ENCODE peak calls at places on chromosomes 1 and 21, in ten cellular contexts. N, V, W, C, U, R, X, T, O and S are unnamed samples.

GRCh38 chr1:46480959-46481646 is 8.5 kb upstream of the DMBX1 start:
- DNase-seq in N (no peak), V (no peak), W (no peak), C (no peak), U (no peak), R (no peak), X (no peak), T (peak), O (no peak), S (peak)

GRCh38 chr1:245458761-245459174 is 304.0 kb downstream of the KIF26B start:
- DNase-seq in N (no peak), V (no peak), W (peak), C (no peak), U (no peak), R (no peak), X (no peak), T (peak), O (no peak), S (peak)

GRCh38 chr1:200034821-200035396 is 7.4 kb downstream of the NR5A2 start:
- DNase-seq in N (peak), V (no peak), W (no peak), C (no peak), U (no peak), R (no peak), X (no peak), T (no peak), O (no peak), S (no peak)

GRCh38 chr21:27756191-27756590 is 789.3 kb upstream of the ADAMTS5 start:
- DNase-seq in N (no peak), V (no peak), W (no peak), C (no peak), U (no peak), R (no peak), X (no peak), T (no peak), O (no peak), S (peak)

GRCh38 chr1:12032141-12032710 is 12.9 kb downstream of the MIIP start:
- DNase-seq in N (no peak), V (peak), W (no peak), C (no peak), U (no peak), R (no peak), X (peak), T (no peak), O (no peak), S (no peak)

GRCh38 chr1:59202455-59202854 is 94.4 kb upstream of the FGGY start:
- DNase-seq in N (no peak), V (no peak), W (no peak), C (no peak), U (no peak), R (no peak), X (no peak), T (no peak), O (no peak), S (no peak)

GRCh38 chr1:89125571-89126233 is at the start of gene GBP2:
- DNase-seq in N (no peak), V (no peak), W (peak), C (no peak), U (no peak), R (peak), X (no peak), T (peak), O (no peak), S (peak)

GRCh38 chr1:215987092-215987855 is 420.2 kb downstream of the KCTD3 start:
- DNase-seq in N (no peak), V (no peak), W (no peak), C (no peak), U (no peak), R (no peak), X (no peak), T (peak), O (no peak), S (no peak)

GRCh38 chr1:34532113-34532512 is 222.7 kb upstream of the GJB5 start:
- DNase-seq in N (no peak), V (no peak), W (no peak), C (no peak), U (no peak), R (no peak), X (no peak), T (no peak), O (no peak), S (no peak)

GRCh38 chr1:18373882-18374493 is 106.7 kb upstream of the KLHDC7A start:
- DNase-seq in N (peak), V (peak), W (no peak), C (no peak), U (peak), R (no peak), X (no peak), T (peak), O (no peak), S (no peak)

GRCh38 chr1:160629286-160630210 is 17.3 kb downstream of the SLAMF1 start:
- DNase-seq in N (no peak), V (no peak), W (no peak), C (peak), U (no peak), R (no peak), X (no peak), T (no peak), O (no peak), S (no peak)

GRCh38 chr1:179516976-179517705 is 58.6 kb downstream of the NPHS2 start:
- DNase-seq in N (no peak), V (no peak), W (no peak), C (no peak), U (no peak), R (no peak), X (no peak), T (no peak), O (no peak), S (no peak)

GRCh38 chr1:158248771-158249170 is 5.5 kb upstream of the CD1A start:
- DNase-seq in N (no peak), V (no peak), W (no peak), C (no peak), U (no peak), R (no peak), X (no peak), T (peak), O (no peak), S (no peak)

GRCh38 chr1:217892750-217893149 is 261.6 kb downstream of the SPATA17 start:
- DNase-seq in N (no peak), V (no peak), W (no peak), C (no peak), U (no peak), R (no peak), X (no peak), T (no peak), O (no peak), S (no peak)

GRCh38 chr1:153358691-153358975 is 979 bp downstream of the S100A9 start:
- DNase-seq in N (no peak), V (no peak), W (no peak), C (no peak), U (no peak), R (no peak), X (no peak), T (no peak), O (no peak), S (no peak)

GRCh38 chr1:181127898-181128453 is 39.5 kb downstream of the IER5 start:
- DNase-seq in N (no peak), V (no peak), W (no peak), C (no peak), U (no peak), R (peak), X (no peak), T (peak), O (no peak), S (no peak)

GRCh38 chr1:155319536-155319935 is 1.2 kb upstream of the RUSC1 start:
- DNase-seq in N (no peak), V (no peak), W (no peak), C (no peak), U (no peak), R (no peak), X (no peak), T (no peak), O (peak), S (no peak)

GRCh38 chr1:153919879-153920852 is 2.6 kb downstream of the GATAD2B start:
- DNase-seq in N (peak), V (peak), W (peak), C (no peak), U (no peak), R (peak), X (no peak), T (peak), O (no peak), S (peak)

GRCh38 chr21:34613679-34614442 is 1.1 kb downstream of the RCAN1 start:
- DNase-seq in N (peak), V (no peak), W (no peak), C (no peak), U (no peak), R (no peak), X (peak), T (peak), O (no peak), S (no peak)

GRCh38 chr1:67691712-67692111 is 6.7 kb downstream of the GADD45A start:
- DNase-seq in N (no peak), V (no peak), W (no peak), C (no peak), U (no peak), R (no peak), X (no peak), T (no peak), O (no peak), S (no peak)

GRCh38 chr1:156897078-156897825 is 3.7 kb downstream of the PEAR1 start:
- DNase-seq in N (no peak), V (no peak), W (no peak), C (no peak), U (peak), R (peak), X (no peak), T (peak), O (no peak), S (peak)

GRCh38 chr1:167601442-167602380 is 28.3 kb upstream of the RCSD1 start:
- DNase-seq in N (no peak), V (peak), W (no peak), C (peak), U (peak), R (no peak), X (no peak), T (peak), O (peak), S (no peak)

GRCh38 chr1:43147625-43148319 is 24.3 kb downstream of the EBNA1BP2 start:
- DNase-seq in N (peak), V (peak), W (peak), C (peak), U (peak), R (peak), X (peak), T (no peak), O (peak), S (peak)

GRCh38 chr1:231683439-231684165 is 57.0 kb downstream of the DISC1 start:
- DNase-seq in N (no peak), V (no peak), W (no peak), C (no peak), U (no peak), R (no peak), X (no peak), T (no peak), O (no peak), S (no peak)

GRCh38 chr1:208781391-208782035 is 537.3 kb upstream of the PLXNA2 start:
- DNase-seq in N (peak), V (no peak), W (no peak), C (no peak), U (no peak), R (no peak), X (no peak), T (no peak), O (no peak), S (no peak)

GRCh38 chr21:20445971-20446370 is 552.2 kb upstream of the NCAM2 start:
- DNase-seq in N (no peak), V (no peak), W (no peak), C (no peak), U (no peak), R (no peak), X (no peak), T (no peak), O (no peak), S (no peak)

GRCh38 chr1:169044296-169044695 is 62.2 kb upstream of the ATP1B1 start:
- DNase-seq in N (no peak), V (no peak), W (no peak), C (no peak), U (no peak), R (no peak), X (no peak), T (peak), O (no peak), S (no peak)

GRCh38 chr1:33866286-33866685 is 2.4 kb downstream of the HMGB4 start:
- DNase-seq in N (no peak), V (no peak), W (no peak), C (no peak), U (no peak), R (no peak), X (no peak), T (no peak), O (no peak), S (peak)

GRCh38 chr1:24526940-24527542 is 24.4 kb downstream of the RCAN3 start:
- DNase-seq in N (peak), V (no peak), W (no peak), C (no peak), U (no peak), R (peak), X (no peak), T (peak), O (no peak), S (peak)

GRCh38 chr1:187417524-187417923 is 588.8 kb downstream of the PLA2G4A start:
- DNase-seq in N (no peak), V (no peak), W (no peak), C (no peak), U (no peak), R (no peak), X (no peak), T (no peak), O (no peak), S (no peak)

GRCh38 chr1:196858811-196859210 is 29.0 kb upstream of the CFHR4 start:
- DNase-seq in N (no peak), V (no peak), W (no peak), C (no peak), U (no peak), R (no peak), X (no peak), T (no peak), O (no peak), S (no peak)

GRCh38 chr1:156864796-156865195 is 4.1 kb downstream of the NTRK1 start:
- DNase-seq in N (no peak), V (no peak), W (no peak), C (no peak), U (no peak), R (peak), X (no peak), T (peak), O (no peak), S (no peak)

GRCh38 chr1:1208713-1209433 is 2.5 kb upstream of the TNFRSF18 start:
- DNase-seq in N (no peak), V (no peak), W (no peak), C (peak), U (peak), R (no peak), X (no peak), T (peak), O (no peak), S (no peak)

GRCh38 chr1:36369472-36369871 is 16.3 kb downstream of the STK40 start:
- DNase-seq in N (no peak), V (no peak), W (no peak), C (no peak), U (no peak), R (no peak), X (no peak), T (no peak), O (no peak), S (no peak)

GRCh38 chr1:3668148-3668547 is 15.8 kb downstream of the TP73 start:
- DNase-seq in N (no peak), V (peak), W (no peak), C (no peak), U (no peak), R (no peak), X (no peak), T (no peak), O (no peak), S (no peak)

GRCh38 chr21:17514124-17514481 is 1.3 kb downstream of the CXADR start:
- DNase-seq in N (peak), V (no peak), W (no peak), C (no peak), U (no peak), R (no peak), X (no peak), T (no peak), O (no peak), S (no peak)

GRCh38 chr1:225817611-225818061 is 7.7 kb downstream of the EPHX1 start:
- DNase-seq in N (no peak), V (peak), W (peak), C (peak), U (no peak), R (peak), X (peak), T (peak), O (peak), S (peak)

GRCh38 chr1:237448042-237448441 is 406.1 kb downstream of the RYR2 start:
- DNase-seq in N (no peak), V (no peak), W (no peak), C (no peak), U (no peak), R (no peak), X (no peak), T (no peak), O (no peak), S (no peak)

DNA sequence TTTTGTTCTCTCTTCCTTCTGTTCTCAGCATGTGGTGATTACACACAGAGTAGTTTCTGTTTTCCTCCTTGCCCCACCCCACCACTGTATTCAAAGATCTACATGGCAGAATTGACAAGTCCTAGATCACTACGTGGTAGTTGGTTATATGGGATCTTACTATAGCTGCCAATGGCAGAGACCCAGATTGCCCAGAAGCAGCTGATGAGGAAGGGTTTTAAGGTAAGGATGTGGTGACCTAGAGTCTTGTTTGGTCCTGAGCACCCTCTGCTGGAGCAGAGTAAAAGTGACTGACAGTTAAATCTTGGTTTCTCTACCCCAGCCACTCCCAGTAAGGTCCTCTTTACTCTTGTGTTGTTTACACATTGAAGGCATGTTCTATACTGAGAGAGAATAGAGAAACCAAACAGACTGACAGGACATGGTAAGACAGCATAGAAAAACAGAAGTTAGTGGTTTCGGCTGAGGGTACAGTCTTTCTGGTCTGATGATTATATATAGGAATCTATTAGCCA is 22.8 kb upstream of the STRIP1 start:
- DNase-seq in N (peak), V (no peak), W (no peak), C (no peak), U (peak), R (peak), X (no peak), T (peak), O (no peak), S (peak)
- TF ChIP-seq CTCF in N (peak), V (peak), W (peak), C (peak), U (peak), R (peak), X (no peak), T (peak), O (peak), S (peak)

GRCh38 chr1:119435061-119435460 is 20.1 kb downstream of the HSD3B2 start:
- DNase-seq in N (no peak), V (no peak), W (no peak), C (no peak), U (no peak), R (no peak), X (no peak), T (no peak), O (no peak), S (no peak)

GRCh38 chr1:119442756-119443155 is 27.8 kb downstream of the HSD3B2 start:
- DNase-seq in N (no peak), V (no peak), W (no peak), C (no peak), U (no peak), R (no peak), X (no peak), T (no peak), O (no peak), S (no peak)

GRCh38 chr1:119438761-119439160 is 23.8 kb downstream of the HSD3B2 start:
- DNase-seq in N (no peak), V (no peak), W (no peak), C (no peak), U (no peak), R (no peak), X (no peak), T (no peak), O (no peak), S (no peak)

GRCh38 chr1:119440908-119441307 is 26.0 kb downstream of the HSD3B2 start:
- DNase-seq in N (peak), V (no peak), W (no peak), C (no peak), U (no peak), R (no peak), X (no peak), T (no peak), O (no peak), S (no peak)
- H3K4me3 ChIP-seq in N (no peak), V (no peak), W (no peak), C (no peak), U (no peak), R (no peak), X (no peak), T (no peak), O (no peak), S (no peak)

DNA sequence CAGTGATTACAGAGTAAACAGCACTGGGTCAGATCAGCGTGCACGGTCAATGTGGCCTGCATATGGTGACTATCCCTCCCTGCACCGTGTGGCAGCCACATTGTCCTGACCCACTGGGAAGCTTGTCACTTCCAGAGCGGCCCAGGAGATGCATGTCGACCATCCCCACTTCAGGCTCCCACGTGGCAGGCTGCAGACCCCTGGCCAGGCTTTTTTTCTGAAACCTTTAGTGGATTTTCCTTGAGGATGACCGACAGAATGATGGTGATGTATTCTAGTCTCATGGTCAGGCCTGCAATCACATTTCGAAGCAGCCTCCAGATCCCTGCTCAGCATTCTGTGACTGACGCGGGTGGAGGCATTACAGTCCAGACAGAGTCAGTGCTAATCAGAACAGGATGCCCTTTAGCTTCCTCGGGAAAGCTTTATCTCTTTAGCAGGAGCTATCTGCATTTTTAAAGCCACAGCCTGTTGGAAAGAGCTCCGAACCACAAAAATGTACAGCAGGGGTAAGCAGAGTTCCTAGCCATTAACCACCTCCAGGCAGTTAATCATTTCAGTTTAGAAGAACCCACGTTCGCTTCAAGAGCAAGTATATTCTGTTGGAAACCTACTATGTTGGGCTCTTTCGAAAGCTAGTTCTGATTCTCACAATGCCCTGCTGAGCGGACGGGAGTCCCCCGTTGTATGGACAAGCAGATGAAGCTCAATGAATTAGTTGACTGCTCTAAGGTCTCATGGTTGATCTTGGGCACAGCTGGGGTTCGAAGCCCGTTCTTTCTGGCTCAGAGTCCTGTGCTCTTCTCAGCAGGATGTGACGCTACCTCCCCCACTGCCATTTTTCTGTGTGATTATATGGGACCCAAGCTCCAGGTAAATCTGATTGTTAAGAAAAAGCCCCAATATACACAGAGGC is 56.5 kb downstream of the IRF2BP2 start:
- DNase-seq in N (no peak), V (no peak), W (peak), C (no peak), U (peak), R (no peak), X (peak), T (no peak), O (peak), S (peak)
- TF ChIP-seq CTCF in N (no peak), V (no peak), W (no peak), C (no peak), U (no peak), R (no peak), X (no peak), T (no peak), O (no peak), S (no peak)

DNA sequence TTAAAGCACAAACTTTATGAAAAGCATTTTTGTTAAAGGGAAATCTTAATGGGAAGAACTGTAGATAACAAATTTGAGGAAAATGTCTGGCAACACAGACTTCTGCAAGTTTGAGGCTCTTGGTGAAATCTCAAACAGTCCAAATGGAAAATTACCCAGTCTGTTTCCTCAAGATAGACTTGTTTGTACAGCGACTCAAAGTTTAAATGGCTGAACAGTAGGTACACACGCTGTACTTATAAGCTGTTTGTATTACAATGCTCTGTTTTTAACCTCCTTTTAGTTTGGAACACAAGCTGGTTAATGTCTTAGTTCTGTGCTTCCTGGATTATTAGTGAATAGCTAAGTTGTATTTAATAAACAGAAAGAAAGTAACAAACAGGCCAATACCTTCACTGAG is 217.1 kb downstream of the NFIA start:
- DNase-seq in N (no peak), V (no peak), W (no peak), C (no peak), U (no peak), R (peak), X (no peak), T (no peak), O (no peak), S (peak)
- H3K4me3 ChIP-seq in N (no peak), V (no peak), W (no peak), C (no peak), U (no peak), R (no peak), X (no peak), T (no peak), O (no peak), S (no peak)

GRCh38 chr1:114295321-114295720 is 141.7 kb upstream of the SYT6 start:
- DNase-seq in N (no peak), V (no peak), W (no peak), C (no peak), U (no peak), R (no peak), X (no peak), T (no peak), O (no peak), S (no peak)
- TF ChIP-seq CTCF in N (no peak), V (no peak), W (no peak), C (no peak), U (no peak), R (no peak), X (no peak), T (no peak), O (no peak), S (no peak)